ENCODE peak calls at places on chromosomes 4 and X, in six cellular contexts. W is Calu3; Y is right cardiac atrium; J is activated naive CD8-positive, alpha-beta T cell treated with anti-CD3 and anti-CD28 coated beads, Interleukin-2, amount 50 U/mL, for 16 hours; T is K562; H is NCI-H1417. O is an unnamed sample.

GRCh38 chrX:42615161-42615563 is 162.8 kb downstream of the PPP1R2C start:
- DNase-seq in W (peak), T (no peak), J (no peak), Y (no peak), H (no peak), O (peak)

GRCh38 chr4:147207941-147208340 is 262.3 kb upstream of the TTC29 start:
- DNase-seq in T (no peak), J (no peak), H (no peak), Y (no peak), W (no peak), O (no peak)

GRCh38 chr4:57405359-57405758 is 295.2 kb upstream of the IGFBP7 start:
- DNase-seq in Y (no peak), H (peak), W (no peak), T (no peak), J (no peak), O (peak)

GRCh38 chr4:80798082-80798481 is 232.4 kb upstream of the BMP3 start:
- DNase-seq in T (no peak), Y (no peak), W (no peak), J (no peak), H (no peak), O (no peak)

GRCh38 chr4:25817059-25817681 is 45.6 kb downstream of the SEL1L3 start:
- DNase-seq in Y (no peak), W (no peak), T (no peak), J (no peak), H (no peak), O (no peak)

GRCh38 chrX:72131317-72132294 is at the start of gene RTL5:
- DNase-seq in W (peak), J (no peak), T (peak), H (peak), Y (peak), O (peak)

GRCh38 chr4:38523524-38524448 is 140.2 kb upstream of the KLF3 start:
- DNase-seq in J (no peak), H (no peak), Y (peak), W (no peak), T (peak), O (no peak)

GRCh38 chr4:130955520-130955919 is 1859.6 kb downstream of the C4orf33 start:
- DNase-seq in W (no peak), H (no peak), J (no peak), Y (no peak), T (no peak), O (no peak)